ENCODE peak calls at places on chromosomes 11 and 22, in eight cellular contexts. V is retinal pigment epithelial cell, O is WTC11, S is HCEC 1CT, N is NCI-H2081, F is H9, L is A549, Q is AG09309. P is an unnamed sample.

GRCh38 chr11:128905345-128906184 is 14.4 kb downstream of the KCNJ5 start:
- DNase-seq in V (no peak), O (peak), S (peak), N (peak), F (peak), L (peak), Q (no peak), P (peak)

GRCh38 chr22:18104566-18104965 is 6.0 kb upstream of the TUBA8 start:
- DNase-seq in V (no peak), O (no peak), S (no peak), N (no peak), F (no peak), L (no peak), Q (no peak), P (peak)

GRCh38 chr11:108670381-108670930 is 5.6 kb downstream of the DDX10 start:
- DNase-seq in V (no peak), O (no peak), S (no peak), N (no peak), F (no peak), L (no peak), Q (no peak), P (no peak)

GRCh38 chr11:94144233-94144632 is 15.6 kb downstream of the PANX1 start:
- DNase-seq in V (no peak), O (no peak), S (no peak), N (no peak), F (no peak), L (no peak), Q (no peak), P (no peak)

GRCh38 chr11:95262994-95263764 is 32.2 kb upstream of the SESN3 start:
- DNase-seq in V (no peak), O (no peak), S (no peak), N (no peak), F (no peak), L (no peak), Q (no peak), P (no peak)

GRCh38 chr11:94539420-94539819 is 4.3 kb upstream of the FUT4 start:
- DNase-seq in V (no peak), O (no peak), S (no peak), N (no peak), F (no peak), L (no peak), Q (no peak), P (no peak)

GRCh38 chr11:56950510-56950909 is 38.2 kb upstream of the OR5AK2 start:
- DNase-seq in V (no peak), O (no peak), S (no peak), N (no peak), F (no peak), L (no peak), Q (no peak), P (no peak)

GRCh38 chr11:74169736-74170458 is 905 bp downstream of the C2CD3 start:
- DNase-seq in V (no peak), O (no peak), S (no peak), N (no peak), F (no peak), L (no peak), Q (no peak), P (no peak)

GRCh38 chr11:134471341-134472187 is 59.5 kb upstream of the B3GAT1 start:
- DNase-seq in V (no peak), O (no peak), S (no peak), N (no peak), F (peak), L (no peak), Q (no peak), P (peak)

GRCh38 chr11:114354076-114354475 is 46.2 kb downstream of the C11orf71 start:
- DNase-seq in V (peak), O (no peak), S (peak), N (no peak), F (no peak), L (peak), Q (peak), P (no peak)

GRCh38 chr11:119614227-119615002 is 114.6 kb downstream of the NECTIN1 start:
- DNase-seq in V (no peak), O (no peak), S (no peak), N (no peak), F (no peak), L (no peak), Q (no peak), P (no peak)

GRCh38 chr22:17085277-17086091 is 684 bp downstream of the IL17RA start:
- DNase-seq in V (no peak), O (peak), S (no peak), N (no peak), F (no peak), L (no peak), Q (no peak), P (peak)

GRCh38 chr22:50022171-50022819 is 9.7 kb upstream of the IL17REL start:
- DNase-seq in V (no peak), O (no peak), S (no peak), N (no peak), F (peak), L (no peak), Q (no peak), P (no peak)

GRCh38 chr22:38874529-38875222 is 2.7 kb upstream of the CBX6 start:
- DNase-seq in V (no peak), O (no peak), S (no peak), N (no peak), F (no peak), L (no peak), Q (no peak), P (no peak)

GRCh38 chr11:46106530-46107407 is 14.5 kb downstream of the PHF21A start:
- DNase-seq in V (no peak), O (no peak), S (no peak), N (no peak), F (no peak), L (no peak), Q (no peak), P (no peak)

GRCh38 chr22:30309981-30310672 is 16.6 kb downstream of the TBC1D10A start:
- DNase-seq in V (no peak), O (no peak), S (peak), N (no peak), F (no peak), L (no peak), Q (no peak), P (no peak)

GRCh38 chr11:128965485-128965884 is 22.8 kb upstream of the TP53AIP1 start:
- DNase-seq in V (peak), O (no peak), S (no peak), N (no peak), F (no peak), L (no peak), Q (no peak), P (no peak)

GRCh38 chr11:76712125-76712524 is 41.6 kb upstream of the LRRC32 start:
- DNase-seq in V (no peak), O (no peak), S (no peak), N (no peak), F (no peak), L (no peak), Q (no peak), P (no peak)

GRCh38 chr22:19035474-19036228 is 86.6 kb downstream of the DGCR2 start:
- DNase-seq in V (no peak), O (peak), S (peak), N (no peak), F (peak), L (peak), Q (no peak), P (peak)

GRCh38 chr11:64537876-64538275 is 53.1 kb upstream of the SLC22A12 start:
- DNase-seq in V (no peak), O (no peak), S (no peak), N (no peak), F (no peak), L (no peak), Q (no peak), P (no peak)

GRCh38 chr11:18106688-18107087 is 806 bp upstream of the SAAL1 start:
- DNase-seq in V (no peak), O (no peak), S (peak), N (no peak), F (no peak), L (no peak), Q (no peak), P (no peak)

GRCh38 chr11:62142921-62143320 is 19.1 kb downstream of the INCENP start:
- DNase-seq in V (no peak), O (no peak), S (no peak), N (no peak), F (no peak), L (no peak), Q (no peak), P (peak)

GRCh38 chr11:20007386-20007785 is 152.9 kb downstream of the DBX1 start:
- DNase-seq in V (no peak), O (no peak), S (no peak), N (no peak), F (no peak), L (no peak), Q (no peak), P (no peak)

GRCh38 chr22:46827072-46827780 is 64.8 kb downstream of the TBC1D22A start:
- DNase-seq in V (no peak), O (peak), S (no peak), N (no peak), F (peak), L (no peak), Q (no peak), P (peak)

GRCh38 chr11:15118431-15118830 is 3.7 kb downstream of the INSC start:
- DNase-seq in V (no peak), O (no peak), S (no peak), N (no peak), F (no peak), L (no peak), Q (no peak), P (no peak)

GRCh38 chr11:57637626-57638004 is 12.1 kb downstream of the YPEL4 start:
- DNase-seq in V (no peak), O (peak), S (no peak), N (no peak), F (peak), L (no peak), Q (no peak), P (peak)

GRCh38 chr11:121418625-121419114 is 33.4 kb upstream of the SORL1 start:
- DNase-seq in V (no peak), O (no peak), S (no peak), N (no peak), F (no peak), L (no peak), Q (no peak), P (no peak)

GRCh38 chr22:19120829-19121630 is 1.2 kb downstream of the DGCR2 start:
- DNase-seq in V (no peak), O (no peak), S (peak), N (no peak), F (peak), L (peak), Q (no peak), P (peak)